ENCODE peak calls at places on chromosomes 2 and 18, in ten cellular contexts. Y is EH; L is psoas muscle; B is NCI-H146; P is MCF 10A; H is activated naive CD4-positive, alpha-beta T cell; E is epithelial cell of esophagus; U is HCT116; N is astrocyte of the hippocampus; O is AML-193. V is an unnamed sample.

GRCh38 chr2:21010813-21011439 is 32.9 kb downstream of the APOB start:
- DNase-seq in Y (no peak), L (no peak), B (no peak), P (no peak), H (no peak), E (no peak), U (no peak), N (no peak), O (no peak), V (no peak)

GRCh38 chr2:165401285-165401852 is 68.1 kb upstream of the CSRNP3 start:
- DNase-seq in Y (peak; percentile 66), L (no peak), B (peak; percentile 64), P (peak; percentile 68), H (no peak), E (peak; percentile 81), U (peak; percentile 56), N (peak; percentile 84), O (peak; percentile 56), V (no peak)

GRCh38 chr18:31860488-31860887 is 82.4 kb downstream of the TRAPPC8 start:
- DNase-seq in Y (no peak), L (no peak), B (no peak), P (no peak), H (no peak), E (no peak), U (no peak), N (no peak), O (no peak), V (no peak)

GRCh38 chr18:47595816-47596501 is 334.5 kb downstream of the SMAD2 start:
- DNase-seq in Y (no peak), L (no peak), B (peak; percentile 67), P (peak; percentile 38), H (no peak), E (peak; percentile 14), U (peak; percentile 10), N (no peak), O (peak; percentile 6), V (no peak)

GRCh38 chr18:48777737-48778111 is 173.0 kb downstream of the SMAD7 start:
- DNase-seq in Y (no peak), L (no peak), B (no peak), P (peak; percentile 57), H (no peak), E (peak; percentile 21), U (no peak), N (peak; percentile 40), O (no peak), V (no peak)

GRCh38 chr2:189300917-189301316 is 121.4 kb upstream of the COL5A2 start:
- DNase-seq in Y (no peak), L (no peak), B (no peak), P (no peak), H (no peak), E (no peak), U (no peak), N (no peak), O (no peak), V (no peak)

GRCh38 chr2:58035352-58035751 is 11.3 kb upstream of the VRK2 start:
- DNase-seq in Y (no peak), L (no peak), B (no peak), P (no peak), H (no peak), E (no peak), U (no peak), N (no peak), O (no peak), V (no peak)

GRCh38 chr2:241378816-241379215 is 22.7 kb downstream of the FARP2 start:
- DNase-seq in Y (peak; percentile 56), L (no peak), B (no peak), P (no peak), H (no peak), E (no peak), U (no peak), N (no peak), O (no peak), V (no peak)

GRCh38 chr18:394997-395383 is 105.5 kb downstream of the COLEC12 start:
- DNase-seq in Y (peak; percentile 94), L (no peak), B (no peak), P (no peak), H (no peak), E (no peak), U (no peak), N (peak; percentile 84), O (no peak), V (no peak)

GRCh38 chr2:226410212-226410611 is 389.4 kb downstream of the IRS1 start:
- DNase-seq in Y (no peak), L (no peak), B (no peak), P (no peak), H (no peak), E (no peak), U (no peak), N (no peak), O (no peak), V (no peak)

GRCh38 chr2:119704670-119705120 is 25.7 kb downstream of the TMEM177 start:
- DNase-seq in Y (peak; percentile 35), L (no peak), B (no peak), P (no peak), H (no peak), E (no peak), U (no peak), N (peak; percentile 50), O (no peak), V (no peak)

GRCh38 chr2:239197146-239197545 is 203.7 kb downstream of the HDAC4 start:
- DNase-seq in Y (no peak), L (no peak), B (no peak), P (no peak), H (no peak), E (no peak), U (no peak), N (no peak), O (no peak), V (no peak)

GRCh38 chr2:223589901-223590300 is 12.3 kb downstream of the SCG2 start:
- DNase-seq in Y (no peak), L (no peak), B (no peak), P (no peak), H (no peak), E (no peak), U (no peak), N (no peak), O (peak; percentile 2), V (no peak)

GRCh38 chr18:37266290-37266689 is 299.3 kb downstream of the CELF4 start:
- DNase-seq in Y (no peak), L (no peak), B (no peak), P (no peak), H (no peak), E (no peak), U (no peak), N (no peak), O (no peak), V (no peak)

GRCh38 chr2:65656152-65656718 is 223.8 kb upstream of the SPRED2 start:
- DNase-seq in Y (peak; percentile 31), L (no peak), B (no peak), P (no peak), H (no peak), E (no peak), U (no peak), N (no peak), O (no peak), V (no peak)

GRCh38 chr18:598053-598665 is 1.4 kb downstream of the CLUL1 start:
- DNase-seq in Y (peak; percentile 98), L (no peak), B (no peak), P (no peak), H (no peak), E (no peak), U (no peak), N (no peak), O (no peak), V (no peak)

GRCh38 chr2:75462714-75463113 is 98.0 kb downstream of the EVA1A start:
- DNase-seq in Y (no peak), L (no peak), B (peak; percentile 73), P (no peak), H (no peak), E (no peak), U (no peak), N (no peak), O (no peak), V (no peak)

GRCh38 chr2:201204655-201205515 is 21.9 kb downstream of the CASP10 start:
- DNase-seq in Y (no peak), L (no peak), B (no peak), P (no peak), H (no peak), E (no peak), U (no peak), N (no peak), O (no peak), V (no peak)

GRCh38 chr2:96916156-96917007 is 46.5 kb upstream of the SEMA4C start:
- DNase-seq in Y (peak; percentile 66), L (no peak), B (peak; percentile 85), P (peak; percentile 51), H (no peak), E (no peak), U (no peak), N (no peak), O (no peak), V (no peak)

GRCh38 chr2:23617817-23618216 is 232.8 kb downstream of the KLHL29 start:
- DNase-seq in Y (peak; percentile 32), L (no peak), B (no peak), P (no peak), H (no peak), E (no peak), U (no peak), N (no peak), O (no peak), V (no peak)

GRCh38 chr2:16713011-16713423 is 47.4 kb upstream of the CYRIA start:
- DNase-seq in Y (no peak), L (no peak), B (peak; percentile 80), P (no peak), H (no peak), E (no peak), U (no peak), N (peak; percentile 57), O (no peak), V (no peak)

GRCh38 chr2:168439536-168439935 is 16.5 kb upstream of the CERS6 start:
- DNase-seq in Y (peak; percentile 37), L (no peak), B (no peak), P (peak; percentile 33), H (no peak), E (peak; percentile 36), U (no peak), N (peak; percentile 34), O (no peak), V (no peak)

GRCh38 chr18:54964741-54965140 is 5.5 kb upstream of the CCDC68 start:
- DNase-seq in Y (peak; percentile 43), L (no peak), B (no peak), P (no peak), H (no peak), E (no peak), U (no peak), N (peak; percentile 47), O (no peak), V (no peak)

GRCh38 chr2:237291138-237291792 is 122.7 kb downstream of the COL6A3 start:
- DNase-seq in Y (peak; percentile 99), L (peak; percentile 94), B (peak; percentile 92), P (peak; percentile 98), H (no peak), E (peak; percentile 95), U (peak; percentile 89), N (peak; percentile 96), O (no peak), V (no peak)

GRCh38 chr2:141957321-141957720 is 173.5 kb downstream of the LRP1B start:
- DNase-seq in Y (no peak), L (no peak), B (no peak), P (no peak), H (no peak), E (peak; percentile 7), U (no peak), N (no peak), O (no peak), V (no peak)

GRCh38 chr2:32464441-32464840 is 107.6 kb downstream of the BIRC6 start:
- DNase-seq in Y (peak; percentile 23), L (no peak), B (no peak), P (no peak), H (no peak), E (no peak), U (no peak), N (no peak), O (no peak), V (no peak)

GRCh38 chr18:3075491-3075890 is 62.5 kb upstream of the LPIN2 start:
- DNase-seq in Y (no peak), L (no peak), B (no peak), P (no peak), H (no peak), E (peak; percentile 24), U (no peak), N (peak; percentile 27), O (no peak), V (no peak)

GRCh38 chr2:183244300-183244849 is 120.1 kb downstream of the NUP35 start:
- DNase-seq in Y (no peak), L (no peak), B (peak; percentile 84), P (no peak), H (no peak), E (no peak), U (no peak), N (no peak), O (no peak), V (no peak)